ENCODE peak calls at places on chromosomes 11 and 22, in nine cellular contexts. I is vagina, C is K562, G is HepG2, M is suprapubic skin, E is Panc1, T is GM12878, U is transverse colon, J is sigmoid colon. S is an unnamed sample.

GRCh38 chr11:69909561-69910518 is 90.6 kb upstream of the FGF3 start:
- DNase-seq in I (no peak), C (peak; percentile 65), G (no peak), M (peak; percentile 48), E (no peak), T (no peak), U (no peak), J (peak; percentile 64), S (no peak)

GRCh38 chr11:64065712-64066111 is 30.0 kb downstream of the FLRT1 start:
- DNase-seq in I (no peak), C (no peak), G (no peak), M (no peak), E (no peak), T (no peak), U (no peak), J (no peak), S (no peak)

GRCh38 chr11:32033491-32033890 is 57.4 kb upstream of the RCN1 start:
- DNase-seq in I (no peak), C (no peak), G (no peak), M (no peak), E (no peak), T (no peak), U (no peak), J (no peak), S (no peak)

GRCh38 chr11:24598636-24599035 is 101.8 kb downstream of the LUZP2 start:
- DNase-seq in I (no peak), C (no peak), G (no peak), M (no peak), E (no peak), T (no peak), U (no peak), J (no peak), S (no peak)

GRCh38 chr11:134358165-134358852 is 26.5 kb downstream of the GLB1L2 start:
- DNase-seq in I (no peak), C (no peak), G (no peak), M (peak; percentile 44), E (no peak), T (no peak), U (no peak), J (peak; percentile 42), S (no peak)

GRCh38 chr22:31818481-31819392 is 64.9 kb downstream of the DEPDC5 start:
- DNase-seq in I (no peak), C (no peak), G (no peak), M (no peak), E (no peak), T (no peak), U (no peak), J (no peak), S (no peak)

GRCh38 chr11:30583505-30584280 is 2.5 kb downstream of the MPPED2 start:
- DNase-seq in I (no peak), C (no peak), G (no peak), M (peak; percentile 55), E (no peak), T (no peak), U (peak; percentile 9), J (peak; percentile 70), S (no peak)

GRCh38 chr11:121153472-121153871 is 52.4 kb downstream of the TECTA start:
- DNase-seq in I (no peak), C (no peak), G (no peak), M (no peak), E (no peak), T (no peak), U (no peak), J (no peak), S (no peak)

GRCh38 chr11:34349882-34350281 is 7.9 kb downstream of the ABTB2 start:
- DNase-seq in I (no peak), C (no peak), G (no peak), M (no peak), E (no peak), T (no peak), U (no peak), J (no peak), S (no peak)

GRCh38 chr11:117945047-117945820 is 16.0 kb upstream of the TMPRSS13 start:
- DNase-seq in I (no peak), C (no peak), G (no peak), M (no peak), E (no peak), T (no peak), U (no peak), J (no peak), S (peak; percentile 10)

GRCh38 chr11:8266246-8267241 is 2.9 kb upstream of the LMO1 start:
- DNase-seq in I (no peak), C (no peak), G (no peak), M (peak; percentile 29), E (no peak), T (no peak), U (no peak), J (peak; percentile 19), S (no peak)

GRCh38 chr11:79375818-79376550 is 64.8 kb downstream of the TENM4 start:
- DNase-seq in I (no peak), C (no peak), G (no peak), M (no peak), E (no peak), T (no peak), U (no peak), J (no peak), S (no peak)

GRCh38 chr22:22168190-22168940 is 76.2 kb upstream of the VPREB1 start:
- DNase-seq in I (no peak), C (peak; percentile 98), G (peak; percentile 25), M (no peak), E (no peak), T (peak; percentile 57), U (peak; percentile 26), J (no peak), S (no peak)

GRCh38 chr11:57568330-57568766 is 876 bp upstream of the UBE2L6 start:
- DNase-seq in I (no peak), C (no peak), G (peak; percentile 49), M (peak; percentile 87), E (peak; percentile 47), T (peak; percentile 51), U (no peak), J (peak; percentile 90), S (no peak)

GRCh38 chr22:32281092-32281491 is 25.9 kb upstream of the SLC5A4 start:
- DNase-seq in I (no peak), C (no peak), G (no peak), M (no peak), E (no peak), T (no peak), U (no peak), J (no peak), S (no peak)

GRCh38 chr11:215581-216037 is 8.1 kb downstream of the RIC8A start:
- DNase-seq in I (no peak), C (no peak), G (no peak), M (peak; percentile 45), E (no peak), T (no peak), U (no peak), J (peak; percentile 34), S (peak; percentile 18)
- TF ChIP-seq POLR2AphosphoS5 in I (no peak), C (no peak), G (no peak), M (no peak), E (peak; percentile 84), T (no peak), U (no peak), J (no peak), S (no peak)

GRCh38 chr22:25100402-25100801 is 99.3 kb upstream of the CRYBB3 start:
- DNase-seq in I (no peak), C (peak; percentile 16), G (no peak), M (no peak), E (no peak), T (no peak), U (no peak), J (no peak), S (no peak)
- H3K9me3 ChIP-seq in I (no peaks in the 10 kb centered on the region), C (no peaks in the 10 kb centered on the region), G (no peaks in the 10 kb centered on the region), M (no peaks in the 10 kb centered on the region), E (no peaks in the 10 kb centered on the region), T (no peaks in the 10 kb centered on the region), U (no peaks in the 10 kb centered on the region), J (no peaks in the 10 kb centered on the region), S (no peaks in the 10 kb centered on the region)

GRCh38 chr11:130088909-130089668 is 19.4 kb downstream of the APLP2 start:
- DNase-seq in I (no peak), C (no peak), G (no peak), M (no peak), E (no peak), T (no peak), U (no peak), J (no peak), S (no peak)

GRCh38 chr11:130085671-130086070 is 16.0 kb downstream of the APLP2 start:
- DNase-seq in I (no peak), C (no peak), G (no peak), M (no peak), E (no peak), T (no peak), U (no peak), J (no peak), S (no peak)

GRCh38 chr11:130087294-130087926 is 17.7 kb downstream of the APLP2 start:
- DNase-seq in I (no peak), C (no peak), G (no peak), M (no peak), E (no peak), T (peak; percentile 17), U (no peak), J (no peak), S (no peak)

GRCh38 chr11:130088217-130088616 is 18.5 kb downstream of the APLP2 start:
- DNase-seq in I (no peak), C (no peak), G (no peak), M (no peak), E (no peak), T (no peak), U (no peak), J (no peak), S (no peak)

GRCh38 chr11:130086627-130087026 is 16.9 kb downstream of the APLP2 start:
- DNase-seq in I (no peak), C (no peak), G (no peak), M (no peak), E (no peak), T (no peak), U (no peak), J (no peak), S (no peak)
- H3K27ac ChIP-seq in I (no peak overlapping the region), C (no peak overlapping the region), G (peak overlapping the region; percentile 16), M (no peak overlapping the region), E (no peak overlapping the region), T (no peak overlapping the region), U (no peak overlapping the region), J (no peak overlapping the region), S (no peak overlapping the region)

DNA sequence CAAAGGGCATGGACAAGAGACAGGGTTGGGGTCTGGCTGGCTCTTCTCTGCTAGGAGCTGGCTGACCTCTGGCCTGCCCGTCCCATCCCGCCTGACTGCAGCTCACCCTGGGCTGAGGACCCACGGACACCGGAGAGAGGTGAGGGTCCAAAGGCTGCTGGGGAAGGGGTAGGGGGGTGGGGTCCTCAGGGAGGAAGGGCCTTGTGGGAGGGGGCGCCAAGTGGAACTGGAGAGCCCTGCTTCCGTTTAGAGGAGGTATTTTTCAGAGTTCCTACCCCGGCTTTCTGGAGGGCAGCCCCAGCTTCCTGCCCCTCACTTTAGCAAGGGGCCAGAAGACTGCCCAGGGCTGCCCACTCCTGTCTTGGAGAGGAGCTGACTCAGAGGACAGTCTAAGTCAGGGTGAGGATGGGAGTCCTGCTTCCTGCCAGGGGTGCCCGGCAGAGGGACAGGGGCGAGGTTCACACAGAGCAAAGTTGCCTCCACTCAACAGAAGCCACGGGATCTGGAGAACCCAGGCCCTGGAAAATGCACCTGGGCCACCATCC is 7.1 kb downstream of the LARGE2 start:
- DNase-seq in I (no peak), C (no peak), G (no peak), M (peak; percentile 60), E (no peak), T (no peak), U (no peak), J (no peak), S (no peak)
- TF ChIP-seq POLR2AphosphoS5 in I (no peak), C (no peak), G (no peak), M (no peak), E (no peak), T (no peak), U (no peak), J (no peak), S (no peak)

GRCh38 chr11:2657697-2658284 is 42.0 kb downstream of the KCNQ1OT1 start:
- DNase-seq in I (no peak), C (no peak), G (no peak), M (no peak), E (no peak), T (no peak), U (no peak), J (no peak), S (no peak)
- H3K9me3 ChIP-seq in I (peaks cover 12% of the 10 kb centered on the region), C (peaks cover 33% of the 10 kb centered on the region), G (peaks cover 25% of the 10 kb centered on the region), M (peaks cover 16% of the 10 kb centered on the region), E (peaks cover 31% of the 10 kb centered on the region), T (peaks cover 9% of the 10 kb centered on the region), U (peaks cover 6% of the 10 kb centered on the region), J (no peaks in the 10 kb centered on the region), S (peaks cover 81% of the 10 kb centered on the region)

S was measured in stomach.